ENCODE peak calls at places on chromosomes 4 and X, in seven cellular contexts. One of them, this sample, is unnamed.

GRCh38 chr4:101279377-101279871 is 67.9 kb downstream of the PPP3CA start:
- DNase-seq in tibial nerve: no peak
- DNase-seq in CD4-positive, alpha-beta memory T cell: no peak
- DNase-seq in mammary epithelial cell: no peak
- DNase-seq in fibroblast of lung: peak
- DNase-seq in fibroblast of mammary gland: peak
- DNase-seq in cardiac muscle cell: peak
- DNase-seq in this sample: no peak

GRCh38 chr4:122963222-122963621 is 40.8 kb upstream of the NUDT6 start:
- DNase-seq in tibial nerve: no peak
- DNase-seq in CD4-positive, alpha-beta memory T cell: no peak
- DNase-seq in mammary epithelial cell: peak
- DNase-seq in fibroblast of lung: peak
- DNase-seq in fibroblast of mammary gland: peak
- DNase-seq in cardiac muscle cell: peak
- DNase-seq in this sample: no peak

GRCh38 chr4:15428611-15429010 is 778 bp downstream of the C1QTNF7 start:
- DNase-seq in tibial nerve: no peak
- DNase-seq in CD4-positive, alpha-beta memory T cell: no peak
- DNase-seq in mammary epithelial cell: no peak
- DNase-seq in fibroblast of lung: no peak
- DNase-seq in fibroblast of mammary gland: no peak
- DNase-seq in cardiac muscle cell: no peak
- DNase-seq in this sample: no peak

GRCh38 chrX:117707948-117708743 is 408.5 kb downstream of the KLHL13 start:
- DNase-seq in tibial nerve: no peak
- DNase-seq in CD4-positive, alpha-beta memory T cell: no peak
- DNase-seq in mammary epithelial cell: peak
- DNase-seq in fibroblast of lung: no peak
- DNase-seq in fibroblast of mammary gland: no peak
- DNase-seq in cardiac muscle cell: no peak
- DNase-seq in this sample: no peak

GRCh38 chrX:103356023-103356798 is at the start of gene TCEAL9:
- DNase-seq in tibial nerve: peak
- DNase-seq in CD4-positive, alpha-beta memory T cell: no peak
- DNase-seq in mammary epithelial cell: peak
- DNase-seq in fibroblast of lung: peak
- DNase-seq in fibroblast of mammary gland: peak
- DNase-seq in cardiac muscle cell: peak
- DNase-seq in this sample: peak

GRCh38 chr4:175125410-175126068 is 207.4 kb downstream of the ADAM29 start:
- DNase-seq in tibial nerve: no peak
- DNase-seq in CD4-positive, alpha-beta memory T cell: no peak
- DNase-seq in mammary epithelial cell: peak
- DNase-seq in fibroblast of lung: no peak
- DNase-seq in fibroblast of mammary gland: peak
- DNase-seq in cardiac muscle cell: no peak
- DNase-seq in this sample: no peak

GRCh38 chr4:6324999-6325790 is 55.5 kb downstream of the WFS1 start:
- DNase-seq in tibial nerve: no peak
- DNase-seq in CD4-positive, alpha-beta memory T cell: no peak
- DNase-seq in mammary epithelial cell: peak
- DNase-seq in fibroblast of lung: peak
- DNase-seq in fibroblast of mammary gland: peak
- DNase-seq in cardiac muscle cell: no peak
- DNase-seq in this sample: peak

GRCh38 chrX:8323356-8323755 is 141.3 kb upstream of the VCX3B start:
- DNase-seq in tibial nerve: no peak
- DNase-seq in CD4-positive, alpha-beta memory T cell: no peak
- DNase-seq in mammary epithelial cell: no peak
- DNase-seq in fibroblast of lung: no peak
- DNase-seq in fibroblast of mammary gland: no peak
- DNase-seq in cardiac muscle cell: no peak
- DNase-seq in this sample: no peak

GRCh38 chr4:142846105-142846728 is at the start of gene INPP4B:
- DNase-seq in tibial nerve: peak
- DNase-seq in CD4-positive, alpha-beta memory T cell: peak
- DNase-seq in mammary epithelial cell: peak
- DNase-seq in fibroblast of lung: peak
- DNase-seq in fibroblast of mammary gland: peak
- DNase-seq in cardiac muscle cell: peak
- DNase-seq in this sample: peak

GRCh38 chr4:116724249-116724648 is 361.1 kb downstream of the TRAM1L1 start:
- DNase-seq in tibial nerve: no peak
- DNase-seq in CD4-positive, alpha-beta memory T cell: no peak
- DNase-seq in mammary epithelial cell: no peak
- DNase-seq in fibroblast of lung: no peak
- DNase-seq in fibroblast of mammary gland: no peak
- DNase-seq in cardiac muscle cell: no peak
- DNase-seq in this sample: no peak

GRCh38 chr4:176889776-176890175 is 97.1 kb upstream of the VEGFC start:
- DNase-seq in tibial nerve: no peak
- DNase-seq in CD4-positive, alpha-beta memory T cell: no peak
- DNase-seq in mammary epithelial cell: no peak
- DNase-seq in fibroblast of lung: no peak
- DNase-seq in fibroblast of mammary gland: no peak
- DNase-seq in cardiac muscle cell: no peak
- DNase-seq in this sample: no peak

GRCh38 chrX:155997436-155997835 is at the start of gene IL9R:
- DNase-seq in tibial nerve: no peak
- DNase-seq in CD4-positive, alpha-beta memory T cell: peak
- DNase-seq in mammary epithelial cell: no peak
- DNase-seq in fibroblast of lung: no peak
- DNase-seq in fibroblast of mammary gland: no peak
- DNase-seq in cardiac muscle cell: no peak
- DNase-seq in this sample: no peak

GRCh38 chr4:115249808-115250207 is 136.4 kb upstream of the NDST4 start:
- DNase-seq in tibial nerve: no peak
- DNase-seq in CD4-positive, alpha-beta memory T cell: no peak
- DNase-seq in mammary epithelial cell: peak
- DNase-seq in fibroblast of lung: peak
- DNase-seq in fibroblast of mammary gland: no peak
- DNase-seq in cardiac muscle cell: no peak
- DNase-seq in this sample: no peak

GRCh38 chr4:95362906-95363578 is 185.7 kb downstream of the UNC5C start:
- DNase-seq in tibial nerve: no peak
- DNase-seq in CD4-positive, alpha-beta memory T cell: no peak
- DNase-seq in mammary epithelial cell: peak
- DNase-seq in fibroblast of lung: peak
- DNase-seq in fibroblast of mammary gland: peak
- DNase-seq in cardiac muscle cell: peak
- DNase-seq in this sample: no peak

GRCh38 chr4:16952462-16952871 is 54.0 kb upstream of the LDB2 start:
- DNase-seq in tibial nerve: no peak
- DNase-seq in CD4-positive, alpha-beta memory T cell: no peak
- DNase-seq in mammary epithelial cell: no peak
- DNase-seq in fibroblast of lung: peak
- DNase-seq in fibroblast of mammary gland: no peak
- DNase-seq in cardiac muscle cell: peak
- DNase-seq in this sample: no peak

GRCh38 chr4:19399001-19399400 is 852.7 kb upstream of the SLIT2 start:
- DNase-seq in tibial nerve: no peak
- DNase-seq in CD4-positive, alpha-beta memory T cell: no peak
- DNase-seq in mammary epithelial cell: no peak
- DNase-seq in fibroblast of lung: peak
- DNase-seq in fibroblast of mammary gland: peak
- DNase-seq in cardiac muscle cell: no peak
- DNase-seq in this sample: no peak

GRCh38 chr4:189232274-189232673 is 708.4 kb upstream of the FRG1 start:
- DNase-seq in tibial nerve: no peak
- DNase-seq in CD4-positive, alpha-beta memory T cell: no peak
- DNase-seq in mammary epithelial cell: peak
- DNase-seq in fibroblast of lung: no peak
- DNase-seq in fibroblast of mammary gland: peak
- DNase-seq in cardiac muscle cell: no peak
- DNase-seq in this sample: peak

GRCh38 chrX:45980726-45981125 is 564.5 kb downstream of the ZNF674 start:
- DNase-seq in tibial nerve: no peak
- DNase-seq in CD4-positive, alpha-beta memory T cell: no peak
- DNase-seq in mammary epithelial cell: no peak
- DNase-seq in fibroblast of lung: peak
- DNase-seq in fibroblast of mammary gland: no peak
- DNase-seq in cardiac muscle cell: peak
- DNase-seq in this sample: no peak

GRCh38 chr4:68461790-68462189 is 14.5 kb downstream of the TMPRSS11E start:
- DNase-seq in tibial nerve: no peak
- DNase-seq in CD4-positive, alpha-beta memory T cell: no peak
- DNase-seq in mammary epithelial cell: peak
- DNase-seq in fibroblast of lung: no peak
- DNase-seq in fibroblast of mammary gland: no peak
- DNase-seq in cardiac muscle cell: no peak
- DNase-seq in this sample: no peak

DNA sequence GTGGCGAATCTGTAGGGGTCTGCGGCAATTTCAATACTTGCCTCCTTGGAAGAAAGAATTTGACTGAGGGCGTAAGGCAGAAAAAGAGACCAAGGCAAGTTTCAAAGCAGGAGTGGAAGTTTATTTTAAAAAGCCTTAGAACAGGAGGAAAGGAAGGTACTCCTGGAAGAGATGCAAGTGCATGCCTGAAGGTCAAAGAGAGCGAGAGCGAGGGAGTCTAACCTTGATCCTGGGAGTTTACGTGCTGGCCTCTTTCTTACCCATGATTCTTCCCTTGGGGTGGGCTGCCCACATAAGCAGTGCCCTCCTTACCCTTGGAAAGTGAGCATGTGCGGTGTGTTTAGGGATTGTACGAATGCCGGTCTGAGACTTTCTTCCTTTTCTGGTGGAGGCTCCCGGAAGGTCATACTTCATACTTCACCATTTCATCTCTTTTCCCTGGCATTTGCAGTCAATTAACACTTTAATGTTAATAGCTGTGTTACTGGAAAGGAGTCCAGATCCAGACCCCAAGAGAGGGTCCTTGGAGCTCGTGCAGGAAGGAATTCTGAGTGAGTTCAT is 40.0 kb downstream of the ARSD start:
- DNase-seq in tibial nerve: no peak
- DNase-seq in CD4-positive, alpha-beta memory T cell: no peak
- DNase-seq in mammary epithelial cell: no peak
- DNase-seq in fibroblast of lung: no peak
- DNase-seq in fibroblast of mammary gland: no peak
- DNase-seq in cardiac muscle cell: no peak
- DNase-seq in this sample: no peak
- H3K4me3 ChIP-seq in tibial nerve: peak
- H3K4me3 ChIP-seq in CD4-positive, alpha-beta memory T cell: no peak
- H3K4me3 ChIP-seq in mammary epithelial cell: peak
- H3K4me3 ChIP-seq in fibroblast of lung: peak
- H3K4me3 ChIP-seq in fibroblast of mammary gland: peak
- H3K4me3 ChIP-seq in cardiac muscle cell: no peak
- H3K4me3 ChIP-seq in this sample: peak

DNA sequence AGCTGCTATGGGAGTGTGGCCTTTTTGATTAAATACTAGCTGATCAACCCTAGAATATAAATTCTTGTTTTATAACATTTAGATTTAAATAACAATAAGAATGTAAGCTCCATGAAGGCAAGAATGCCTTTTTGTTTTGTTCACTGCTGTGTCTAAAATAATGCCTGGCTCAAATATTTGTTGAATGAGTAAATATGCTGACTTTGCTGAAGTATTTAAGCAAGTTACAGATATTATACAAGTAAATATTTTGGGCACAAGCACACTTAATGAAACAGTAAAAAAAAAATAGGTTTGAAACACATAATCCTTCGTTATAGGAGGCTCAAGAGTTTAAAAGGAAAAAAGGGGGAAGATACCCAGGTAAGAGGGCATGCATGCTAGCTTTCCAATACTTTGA is 24.1 kb downstream of the FABP2 start:
- DNase-seq in tibial nerve: no peak
- DNase-seq in CD4-positive, alpha-beta memory T cell: no peak
- DNase-seq in mammary epithelial cell: no peak
- DNase-seq in fibroblast of lung: no peak
- DNase-seq in fibroblast of mammary gland: no peak
- DNase-seq in cardiac muscle cell: no peak
- DNase-seq in this sample: no peak
- H3K4me3 ChIP-seq in tibial nerve: no peak
- H3K4me3 ChIP-seq in CD4-positive, alpha-beta memory T cell: no peak
- H3K4me3 ChIP-seq in mammary epithelial cell: no peak
- H3K4me3 ChIP-seq in fibroblast of lung: no peak
- H3K4me3 ChIP-seq in fibroblast of mammary gland: peak
- H3K4me3 ChIP-seq in cardiac muscle cell: peak
- H3K4me3 ChIP-seq in this sample: no peak

DNA sequence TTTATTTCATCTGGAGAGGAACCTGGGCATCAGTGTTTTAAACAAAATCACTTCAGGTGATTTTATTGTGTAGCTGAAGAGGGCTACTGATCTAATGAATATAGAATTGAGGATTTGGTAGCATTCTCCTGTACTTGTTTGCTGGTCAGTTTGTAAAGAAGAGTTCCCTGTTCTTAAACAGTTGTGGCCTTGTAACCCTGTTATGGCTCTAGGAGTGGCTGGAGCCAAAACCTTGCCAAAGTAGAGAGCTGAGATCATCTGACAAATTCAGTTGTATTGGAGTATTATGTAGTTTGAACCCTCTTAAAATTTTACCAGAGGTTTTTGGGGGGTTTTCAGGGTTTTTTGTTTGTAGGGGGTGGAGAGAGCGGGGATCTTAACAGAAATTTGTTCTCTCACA is 36.5 kb downstream of the USP9X start:
- DNase-seq in tibial nerve: no peak
- DNase-seq in CD4-positive, alpha-beta memory T cell: no peak
- DNase-seq in mammary epithelial cell: no peak
- DNase-seq in fibroblast of lung: no peak
- DNase-seq in fibroblast of mammary gland: no peak
- DNase-seq in cardiac muscle cell: no peak
- DNase-seq in this sample: no peak
- H3K4me3 ChIP-seq in tibial nerve: no peak
- H3K4me3 ChIP-seq in CD4-positive, alpha-beta memory T cell: no peak
- H3K4me3 ChIP-seq in mammary epithelial cell: no peak
- H3K4me3 ChIP-seq in fibroblast of lung: no peak
- H3K4me3 ChIP-seq in fibroblast of mammary gland: no peak
- H3K4me3 ChIP-seq in cardiac muscle cell: no peak
- H3K4me3 ChIP-seq in this sample: no peak

DNA sequence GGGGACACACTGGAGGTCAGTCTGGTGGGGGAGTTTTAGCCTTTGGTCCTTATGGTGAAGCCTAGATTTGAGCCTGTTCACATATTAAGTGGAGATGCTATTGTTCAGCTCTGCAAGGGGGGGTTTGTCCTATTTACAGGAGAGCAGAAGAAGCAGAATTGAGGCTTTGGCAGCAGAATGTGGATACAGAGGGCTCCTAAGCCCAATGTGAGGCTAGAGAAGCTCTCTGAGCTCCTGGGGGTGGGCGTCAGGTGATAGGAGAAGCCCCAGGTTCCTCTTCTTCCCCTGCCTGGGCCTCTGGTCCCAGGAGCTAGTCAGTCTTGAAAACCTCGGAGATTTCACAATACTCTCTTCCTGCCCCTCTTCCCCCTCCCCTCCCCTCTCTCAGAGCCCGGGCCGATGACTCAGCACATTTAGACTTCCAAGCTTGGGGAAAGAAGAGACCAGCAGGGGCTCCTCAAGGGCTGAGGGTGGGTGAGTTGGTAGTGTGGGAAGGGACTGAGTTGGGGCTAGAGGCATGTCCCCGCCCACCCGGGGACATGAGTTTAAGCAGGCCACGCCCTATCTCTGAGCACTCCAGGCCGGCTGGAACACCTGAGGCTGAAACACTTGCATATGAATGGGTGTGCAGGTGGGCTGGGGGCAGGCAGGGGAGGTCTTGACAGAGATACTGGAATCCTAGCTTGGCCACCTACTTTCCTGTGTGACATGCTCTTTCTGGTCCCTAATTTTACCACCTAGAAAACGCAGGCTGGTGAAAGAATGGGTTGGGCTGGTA is 3.4 kb downstream of the TFE3 start:
- DNase-seq in tibial nerve: peak
- DNase-seq in CD4-positive, alpha-beta memory T cell: peak
- DNase-seq in mammary epithelial cell: peak
- DNase-seq in fibroblast of lung: peak
- DNase-seq in fibroblast of mammary gland: peak
- DNase-seq in cardiac muscle cell: peak
- DNase-seq in this sample: peak
- H3K4me3 ChIP-seq in tibial nerve: no peak
- H3K4me3 ChIP-seq in CD4-positive, alpha-beta memory T cell: no peak
- H3K4me3 ChIP-seq in mammary epithelial cell: peak
- H3K4me3 ChIP-seq in fibroblast of lung: peak
- H3K4me3 ChIP-seq in fibroblast of mammary gland: peak
- H3K4me3 ChIP-seq in cardiac muscle cell: peak
- H3K4me3 ChIP-seq in this sample: no peak

This sample was measured in prostate gland.